ENCODE peak calls at places on chromosome 10, in ten cellular contexts. One of them, this sample, is unnamed.

GRCh38 chr10:91983403-91983802 is 59.8 kb downstream of the BTAF1 start:
- DNase-seq in cardiac fibroblast: peak
- DNase-seq in fibroblast of pulmonary artery: no peak
- DNase-seq in pancreas: no peak
- DNase-seq in GM13976: no peak
- DNase-seq in neural crest cell: no peak
- DNase-seq in Calu3: no peak
- DNase-seq in fibroblast of mammary gland: no peak
- DNase-seq in prostate gland: no peak
- DNase-seq in upper lobe of right lung: no peak
- DNase-seq in this sample: peak

GRCh38 chr10:85032981-85033380 is 704.6 kb downstream of the CCSER2 start:
- DNase-seq in cardiac fibroblast: no peak
- DNase-seq in fibroblast of pulmonary artery: no peak
- DNase-seq in pancreas: no peak
- DNase-seq in GM13976: no peak
- DNase-seq in neural crest cell: no peak
- DNase-seq in Calu3: no peak
- DNase-seq in fibroblast of mammary gland: no peak
- DNase-seq in prostate gland: peak
- DNase-seq in upper lobe of right lung: no peak
- DNase-seq in this sample: no peak

GRCh38 chr10:128174581-128175559 is 48.6 kb upstream of the MKI67 start:
- DNase-seq in cardiac fibroblast: no peak
- DNase-seq in fibroblast of pulmonary artery: no peak
- DNase-seq in pancreas: no peak
- DNase-seq in GM13976: no peak
- DNase-seq in neural crest cell: no peak
- DNase-seq in Calu3: no peak
- DNase-seq in fibroblast of mammary gland: no peak
- DNase-seq in prostate gland: no peak
- DNase-seq in upper lobe of right lung: no peak
- DNase-seq in this sample: no peak

GRCh38 chr10:63229192-63229591 is 96.1 kb downstream of the NRBF2 start:
- DNase-seq in cardiac fibroblast: no peak
- DNase-seq in fibroblast of pulmonary artery: no peak
- DNase-seq in pancreas: no peak
- DNase-seq in GM13976: no peak
- DNase-seq in neural crest cell: no peak
- DNase-seq in Calu3: no peak
- DNase-seq in fibroblast of mammary gland: no peak
- DNase-seq in prostate gland: no peak
- DNase-seq in upper lobe of right lung: no peak
- DNase-seq in this sample: no peak

GRCh38 chr10:93469454-93469853 is 12.7 kb downstream of the MYOF start:
- DNase-seq in cardiac fibroblast: no peak
- DNase-seq in fibroblast of pulmonary artery: no peak
- DNase-seq in pancreas: no peak
- DNase-seq in GM13976: no peak
- DNase-seq in neural crest cell: no peak
- DNase-seq in Calu3: no peak
- DNase-seq in fibroblast of mammary gland: no peak
- DNase-seq in prostate gland: no peak
- DNase-seq in upper lobe of right lung: no peak
- DNase-seq in this sample: no peak

GRCh38 chr10:35335718-35336083 is 608 bp upstream of the CCNY start:
- DNase-seq in cardiac fibroblast: no peak
- DNase-seq in fibroblast of pulmonary artery: no peak
- DNase-seq in pancreas: no peak
- DNase-seq in GM13976: no peak
- DNase-seq in neural crest cell: peak
- DNase-seq in Calu3: peak
- DNase-seq in fibroblast of mammary gland: peak
- DNase-seq in prostate gland: no peak
- DNase-seq in upper lobe of right lung: no peak
- DNase-seq in this sample: peak

GRCh38 chr10:76779821-76780281 is 857.8 kb downstream of the KCNMA1 start:
- DNase-seq in cardiac fibroblast: no peak
- DNase-seq in fibroblast of pulmonary artery: no peak
- DNase-seq in pancreas: no peak
- DNase-seq in GM13976: no peak
- DNase-seq in neural crest cell: no peak
- DNase-seq in Calu3: no peak
- DNase-seq in fibroblast of mammary gland: no peak
- DNase-seq in prostate gland: no peak
- DNase-seq in upper lobe of right lung: no peak
- DNase-seq in this sample: no peak

GRCh38 chr10:108840944-108841343 is 1082.4 kb downstream of the XPNPEP1 start:
- DNase-seq in cardiac fibroblast: no peak
- DNase-seq in fibroblast of pulmonary artery: no peak
- DNase-seq in pancreas: no peak
- DNase-seq in GM13976: no peak
- DNase-seq in neural crest cell: no peak
- DNase-seq in Calu3: no peak
- DNase-seq in fibroblast of mammary gland: no peak
- DNase-seq in prostate gland: no peak
- DNase-seq in upper lobe of right lung: no peak
- DNase-seq in this sample: no peak

GRCh38 chr10:46329690-46330016 is 42.9 kb downstream of the ANTXRL start:
- DNase-seq in cardiac fibroblast: no peak
- DNase-seq in fibroblast of pulmonary artery: no peak
- DNase-seq in pancreas: peak
- DNase-seq in GM13976: no peak
- DNase-seq in neural crest cell: no peak
- DNase-seq in Calu3: no peak
- DNase-seq in fibroblast of mammary gland: no peak
- DNase-seq in prostate gland: no peak
- DNase-seq in upper lobe of right lung: no peak
- DNase-seq in this sample: no peak

GRCh38 chr10:104306897-104307296 is 31.4 kb downstream of the ITPRIP start:
- DNase-seq in cardiac fibroblast: no peak
- DNase-seq in fibroblast of pulmonary artery: no peak
- DNase-seq in pancreas: no peak
- DNase-seq in GM13976: no peak
- DNase-seq in neural crest cell: no peak
- DNase-seq in Calu3: no peak
- DNase-seq in fibroblast of mammary gland: peak
- DNase-seq in prostate gland: no peak
- DNase-seq in upper lobe of right lung: peak
- DNase-seq in this sample: no peak

GRCh38 chr10:47339186-47339735 is 8.9 kb upstream of the RBP3 start:
- DNase-seq in cardiac fibroblast: no peak
- DNase-seq in fibroblast of pulmonary artery: no peak
- DNase-seq in pancreas: no peak
- DNase-seq in GM13976: no peak
- DNase-seq in neural crest cell: no peak
- DNase-seq in Calu3: no peak
- DNase-seq in fibroblast of mammary gland: no peak
- DNase-seq in prostate gland: no peak
- DNase-seq in upper lobe of right lung: peak
- DNase-seq in this sample: no peak

GRCh38 chr10:68628576-68629127 is 68.5 kb downstream of the TET1 start:
- DNase-seq in cardiac fibroblast: peak
- DNase-seq in fibroblast of pulmonary artery: no peak
- DNase-seq in pancreas: no peak
- DNase-seq in GM13976: no peak
- DNase-seq in neural crest cell: no peak
- DNase-seq in Calu3: peak
- DNase-seq in fibroblast of mammary gland: no peak
- DNase-seq in prostate gland: no peak
- DNase-seq in upper lobe of right lung: no peak
- DNase-seq in this sample: no peak

DNA sequence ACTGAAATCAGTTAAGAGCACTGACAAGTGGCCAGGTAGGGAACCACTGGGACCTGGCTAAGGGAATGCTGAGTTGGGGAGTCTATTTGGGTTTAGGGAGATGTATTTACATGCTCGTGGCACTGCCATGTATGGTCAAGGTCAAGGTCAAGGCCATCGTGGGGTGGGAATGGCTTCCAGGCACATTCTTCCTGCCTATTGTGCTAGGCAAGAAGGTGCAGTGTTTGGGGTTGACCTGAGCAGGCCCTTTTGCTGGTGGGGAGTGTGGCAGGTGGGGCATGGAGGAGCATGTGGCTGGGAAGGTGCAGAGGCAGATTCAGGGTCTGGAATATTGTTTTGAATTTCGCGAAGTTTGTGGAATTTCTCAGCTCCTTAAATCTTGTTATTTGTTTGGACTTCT is 17.8 kb downstream of the FAM241B start:
- DNase-seq in cardiac fibroblast: no peak
- DNase-seq in fibroblast of pulmonary artery: no peak
- DNase-seq in pancreas: no peak
- DNase-seq in GM13976: no peak
- DNase-seq in neural crest cell: no peak
- DNase-seq in Calu3: no peak
- DNase-seq in fibroblast of mammary gland: no peak
- DNase-seq in prostate gland: no peak
- DNase-seq in upper lobe of right lung: peak
- DNase-seq in this sample: no peak
- TF ChIP-seq CTCF in cardiac fibroblast: no peak
- TF ChIP-seq CTCF in fibroblast of pulmonary artery: no peak
- TF ChIP-seq CTCF in pancreas: no peak
- TF ChIP-seq CTCF in GM13976: no peak
- TF ChIP-seq CTCF in neural crest cell: no peak
- TF ChIP-seq CTCF in Calu3: no peak
- TF ChIP-seq CTCF in fibroblast of mammary gland: no peak
- TF ChIP-seq CTCF in prostate gland: no peak
- TF ChIP-seq CTCF in upper lobe of right lung: no peak
- TF ChIP-seq CTCF in this sample: no peak

GRCh38 chr10:110304394-110304779 is 333 bp downstream of the SMNDC1 start:
- DNase-seq in cardiac fibroblast: peak
- DNase-seq in fibroblast of pulmonary artery: no peak
- DNase-seq in pancreas: no peak
- DNase-seq in GM13976: no peak
- DNase-seq in neural crest cell: no peak
- DNase-seq in Calu3: no peak
- DNase-seq in fibroblast of mammary gland: no peak
- DNase-seq in prostate gland: peak
- DNase-seq in upper lobe of right lung: no peak
- DNase-seq in this sample: no peak

GRCh38 chr10:110305767-110306451 is 1.2 kb upstream of the SMNDC1 start:
- DNase-seq in cardiac fibroblast: peak
- DNase-seq in fibroblast of pulmonary artery: peak
- DNase-seq in pancreas: no peak
- DNase-seq in GM13976: peak
- DNase-seq in neural crest cell: peak
- DNase-seq in Calu3: peak
- DNase-seq in fibroblast of mammary gland: peak
- DNase-seq in prostate gland: peak
- DNase-seq in upper lobe of right lung: no peak
- DNase-seq in this sample: peak

GRCh38 chr10:110307805-110308204 is 3.1 kb upstream of the SMNDC1 start:
- DNase-seq in cardiac fibroblast: peak
- DNase-seq in fibroblast of pulmonary artery: peak
- DNase-seq in pancreas: no peak
- DNase-seq in GM13976: no peak
- DNase-seq in neural crest cell: no peak
- DNase-seq in Calu3: no peak
- DNase-seq in fibroblast of mammary gland: no peak
- DNase-seq in prostate gland: no peak
- DNase-seq in upper lobe of right lung: no peak
- DNase-seq in this sample: no peak

GRCh38 chr10:110304780-110305421 is at the start of gene SMNDC1:
- DNase-seq in cardiac fibroblast: peak
- DNase-seq in fibroblast of pulmonary artery: peak
- DNase-seq in pancreas: peak
- DNase-seq in GM13976: peak
- DNase-seq in neural crest cell: peak
- DNase-seq in Calu3: peak
- DNase-seq in fibroblast of mammary gland: peak
- DNase-seq in prostate gland: peak
- DNase-seq in upper lobe of right lung: peak
- DNase-seq in this sample: peak

GRCh38 chr10:110306452-110306768 is 1.7 kb upstream of the SMNDC1 start:
- DNase-seq in cardiac fibroblast: no peak
- DNase-seq in fibroblast of pulmonary artery: no peak
- DNase-seq in pancreas: no peak
- DNase-seq in GM13976: no peak
- DNase-seq in neural crest cell: no peak
- DNase-seq in Calu3: no peak
- DNase-seq in fibroblast of mammary gland: no peak
- DNase-seq in prostate gland: no peak
- DNase-seq in upper lobe of right lung: no peak
- DNase-seq in this sample: no peak
- TF ChIP-seq CTCF in cardiac fibroblast: no peak
- TF ChIP-seq CTCF in fibroblast of pulmonary artery: no peak
- TF ChIP-seq CTCF in pancreas: no peak
- TF ChIP-seq CTCF in GM13976: no peak
- TF ChIP-seq CTCF in neural crest cell: no peak
- TF ChIP-seq CTCF in Calu3: no peak
- TF ChIP-seq CTCF in fibroblast of mammary gland: no peak
- TF ChIP-seq CTCF in prostate gland: no peak
- TF ChIP-seq CTCF in upper lobe of right lung: no peak
- TF ChIP-seq CTCF in this sample: no peak

DNA sequence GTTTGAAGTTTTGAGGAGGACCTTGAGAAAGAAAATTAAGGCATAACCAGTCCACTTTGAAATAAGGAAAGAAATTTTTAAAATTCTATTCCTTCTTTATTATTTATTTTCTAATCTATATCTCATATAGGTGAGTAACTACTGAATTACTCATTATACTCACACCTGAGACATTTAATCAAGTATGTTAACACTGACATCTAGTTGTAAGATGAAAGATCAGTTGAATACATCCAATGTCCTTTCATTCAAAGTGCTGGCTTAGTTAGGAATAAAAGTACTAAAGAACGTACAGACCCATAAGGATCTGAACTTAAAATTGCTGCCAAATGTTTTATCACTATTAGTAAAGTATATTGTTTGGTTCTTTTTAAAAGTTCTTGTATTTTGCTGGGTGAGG is 23.5 kb downstream of the TRDMT1 start:
- DNase-seq in cardiac fibroblast: no peak
- DNase-seq in fibroblast of pulmonary artery: no peak
- DNase-seq in pancreas: no peak
- DNase-seq in GM13976: no peak
- DNase-seq in neural crest cell: no peak
- DNase-seq in Calu3: no peak
- DNase-seq in fibroblast of mammary gland: no peak
- DNase-seq in prostate gland: no peak
- DNase-seq in upper lobe of right lung: no peak
- DNase-seq in this sample: no peak
- TF ChIP-seq CTCF in cardiac fibroblast: no peak
- TF ChIP-seq CTCF in fibroblast of pulmonary artery: no peak
- TF ChIP-seq CTCF in pancreas: no peak
- TF ChIP-seq CTCF in GM13976: no peak
- TF ChIP-seq CTCF in neural crest cell: no peak
- TF ChIP-seq CTCF in Calu3: no peak
- TF ChIP-seq CTCF in fibroblast of mammary gland: no peak
- TF ChIP-seq CTCF in prostate gland: no peak
- TF ChIP-seq CTCF in upper lobe of right lung: no peak
- TF ChIP-seq CTCF in this sample: no peak

DNA sequence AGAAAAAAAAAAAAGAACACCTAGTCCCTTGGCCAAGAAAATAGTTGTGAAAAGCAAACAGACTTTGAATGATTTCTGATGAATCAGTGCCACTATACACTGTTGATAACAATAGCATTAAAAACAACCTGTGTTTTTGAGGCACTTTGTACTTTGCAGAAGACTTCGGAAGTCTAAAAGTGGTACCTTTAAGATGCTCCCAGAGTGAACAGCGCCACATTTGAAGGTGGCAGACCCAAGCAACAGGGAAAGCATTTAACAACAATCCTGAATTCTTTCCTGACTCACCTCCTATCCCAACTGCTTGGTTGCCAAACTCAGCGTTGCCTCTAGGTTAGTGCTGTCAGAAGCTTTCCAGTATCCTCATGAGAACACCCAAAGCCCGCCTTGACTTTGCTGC is 102.5 kb upstream of the CCDC6 start:
- DNase-seq in cardiac fibroblast: no peak
- DNase-seq in fibroblast of pulmonary artery: no peak
- DNase-seq in pancreas: no peak
- DNase-seq in GM13976: no peak
- DNase-seq in neural crest cell: no peak
- DNase-seq in Calu3: peak
- DNase-seq in fibroblast of mammary gland: peak
- DNase-seq in prostate gland: no peak
- DNase-seq in upper lobe of right lung: no peak
- DNase-seq in this sample: no peak
- TF ChIP-seq CTCF in cardiac fibroblast: no peak
- TF ChIP-seq CTCF in fibroblast of pulmonary artery: no peak
- TF ChIP-seq CTCF in pancreas: no peak
- TF ChIP-seq CTCF in GM13976: no peak
- TF ChIP-seq CTCF in neural crest cell: no peak
- TF ChIP-seq CTCF in Calu3: peak
- TF ChIP-seq CTCF in fibroblast of mammary gland: no peak
- TF ChIP-seq CTCF in prostate gland: no peak
- TF ChIP-seq CTCF in upper lobe of right lung: no peak
- TF ChIP-seq CTCF in this sample: no peak